ENCODE peak calls at places on chromosomes 2 and 18, in seven cellular contexts. C is left ventricle myocardium inferior; G is brain microvascular endothelial cell; Y is cardiac fibroblast; N is H1; D is aorta; M is Jurkat, Clone E6-1. H is an unnamed sample.

GRCh38 chr2:134347756-134348155 is 93.9 kb downstream of the MGAT5 start:
- DNase-seq in N (no peak), G (peak; percentile 37), D (no peak), Y (no peak), C (no peak), M (no peak), H (no peak)

GRCh38 chr2:5520352-5520996 is 171.7 kb upstream of the SOX11 start:
- DNase-seq in Y (no peak), C (peak; percentile 32), D (no peak), N (no peak), G (peak; percentile 43), M (no peak), H (no peak)

GRCh38 chr2:44949329-44950151 is 8.0 kb downstream of the SIX3 start:
- DNase-seq in N (no peak), D (peak; percentile 48), M (no peak), C (no peak), Y (peak; percentile 65), G (peak; percentile 39), H (no peak)

GRCh38 chr2:27958711-27959378 is 68.3 kb downstream of the BABAM2 start:
- DNase-seq in G (no peak), M (no peak), N (no peak), C (no peak), Y (peak; percentile 16), D (no peak), H (no peak)

GRCh38 chr2:72913531-72914225 is 3.6 kb upstream of the EMX1 start:
- DNase-seq in Y (no peak), N (no peak), D (no peak), M (no peak), G (no peak), C (no peak), H (no peak)

GRCh38 chr2:200383380-200384110 is 77.1 kb downstream of the SPATS2L start:
- DNase-seq in G (no peak), N (no peak), Y (peak; percentile 74), D (no peak), M (peak; percentile 55), C (no peak), H (peak; percentile 36)

GRCh38 chr2:159873136-159873728 is 75.2 kb upstream of the CD302 start:
- DNase-seq in Y (no peak), G (no peak), C (no peak), N (no peak), D (peak; percentile 44), M (no peak), H (no peak)

GRCh38 chr2:9336209-9336533 is 87.2 kb downstream of the ITGB1BP1 start:
- DNase-seq in Y (peak; percentile 40), C (no peak), N (no peak), M (peak; percentile 75), D (no peak), G (peak; percentile 55), H (no peak)

GRCh38 chr2:10620481-10620880 is 69.3 kb downstream of the NOL10 start:
- DNase-seq in C (no peak), Y (peak; percentile 50), D (no peak), M (peak; percentile 81), G (peak; percentile 50), N (no peak), H (no peak)

GRCh38 chr2:202327887-202328286 is 48.2 kb upstream of the BMPR2 start:
- DNase-seq in Y (peak; percentile 46), C (no peak), N (no peak), G (no peak), D (no peak), M (no peak), H (no peak)

GRCh38 chr2:74212702-74213410 is 14.4 kb downstream of the MTHFD2 start:
- DNase-seq in C (no peak), G (no peak), M (no peak), N (no peak), Y (no peak), D (no peak), H (no peak)

GRCh38 chr2:74221091-74221490 is 22.7 kb downstream of the MTHFD2 start:
- DNase-seq in Y (no peak), N (no peak), M (no peak), C (no peak), D (no peak), G (no peak), H (no peak)

GRCh38 chr2:74219846-74220486 is 21.6 kb downstream of the MTHFD2 start:
- DNase-seq in D (no peak), M (no peak), Y (no peak), C (no peak), N (no peak), G (no peak), H (no peak)

GRCh38 chr2:74221604-74222299 is 23.3 kb downstream of the MTHFD2 start:
- DNase-seq in G (no peak), M (no peak), Y (no peak), N (no peak), C (no peak), D (no peak), H (no peak)

DNA sequence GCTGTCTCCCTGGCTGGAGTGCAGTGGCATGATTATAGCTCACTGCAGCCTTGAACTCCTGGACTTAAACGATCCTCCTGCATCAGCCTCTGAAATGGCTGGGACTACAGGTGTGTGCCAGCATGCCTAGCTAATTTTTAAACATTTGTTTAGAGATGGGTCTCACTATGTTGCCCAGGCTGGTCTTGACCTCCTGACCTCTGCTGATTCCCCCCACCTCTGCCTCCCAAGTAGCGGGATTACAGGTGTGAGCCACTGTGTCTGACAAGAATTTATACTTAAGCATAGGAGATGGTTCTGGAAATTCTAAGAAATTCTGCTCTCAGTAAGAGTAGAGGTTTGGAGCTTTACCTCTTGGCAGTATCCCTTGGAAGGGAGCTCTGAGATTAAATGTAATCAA is 18.2 kb downstream of the MTHFD2 start:
- DNase-seq in M (no peak), N (no peak), G (no peak), D (no peak), C (no peak), Y (no peak), H (no peak)
- H3K4me3 ChIP-seq in M (no peak overlapping the region), N (no peak overlapping the region), G (no peak overlapping the region), D (no peak overlapping the region), C (no peak overlapping the region), Y (no peak overlapping the region), H (no peak overlapping the region)

GRCh38 chr18:44341759-44342158 is 338.9 kb upstream of the SETBP1 start:
- DNase-seq in N (no peak), D (no peak), G (no peak), C (no peak), Y (no peak), M (no peak), H (no peak)
- H3K4me3 ChIP-seq in N (no peak overlapping the region), D (no peak overlapping the region), G (no peak overlapping the region), C (no peak overlapping the region), Y (no peak overlapping the region), M (no peak overlapping the region), H (no peak overlapping the region)

GRCh38 chr2:188333751-188334524 is 42.3 kb downstream of the GULP1 start:
- DNase-seq in D (no peak), G (no peak), Y (peak; percentile 16), C (peak; percentile 26), M (no peak), N (no peak), H (no peak)
- H3K4me3 ChIP-seq in D (no peak overlapping the region), G (no peak overlapping the region), Y (no peak overlapping the region), C (peak overlapping the region; percentile 31), M (no peak overlapping the region), N (no peak overlapping the region), H (no peak overlapping the region)

DNA sequence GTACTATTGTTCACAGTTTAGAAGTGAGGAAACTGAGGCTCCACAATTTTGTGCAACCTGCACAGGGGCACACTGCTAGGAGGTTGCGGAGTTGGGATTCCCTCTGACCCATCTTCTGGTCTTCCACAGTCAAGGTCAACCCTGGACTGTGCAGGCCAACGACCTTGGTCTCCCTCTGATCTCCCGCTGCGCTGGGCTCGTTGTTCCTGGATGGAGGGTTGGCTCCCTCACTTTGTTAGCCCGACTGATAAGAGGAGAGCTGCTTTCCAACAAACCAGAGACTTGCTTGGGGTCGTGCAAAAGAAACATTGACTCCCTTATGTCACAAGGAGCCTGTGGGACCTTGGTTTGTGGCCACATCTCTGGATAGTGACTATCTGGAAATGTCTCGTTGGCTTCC is 187.6 kb downstream of the MYCN start:
- DNase-seq in D (no peak), G (no peak), Y (no peak), C (no peak), M (no peak), N (no peak), H (no peak)
- H3K4me3 ChIP-seq in D (no peak overlapping the region), G (no peak overlapping the region), Y (no peak overlapping the region), C (no peak overlapping the region), M (no peak overlapping the region), N (no peak overlapping the region), H (no peak overlapping the region)

GRCh38 chr2:169735623-169736022 is 2.0 kb downstream of the KLHL23 start:
- DNase-seq in G (no peak), Y (no peak), D (no peak), M (no peak), C (no peak), N (no peak), H (no peak)
- H3K4me3 ChIP-seq in G (no peak overlapping the region), Y (no peak overlapping the region), D (peak overlapping the region; percentile 16), M (no peak overlapping the region), C (peak overlapping the region; percentile 78), N (peak overlapping the region; percentile 100), H (no peak overlapping the region)

GRCh38 chr18:12837747-12838146 is 46.3 kb downstream of the PTPN2 start:
- DNase-seq in G (no peak), N (no peak), M (no peak), C (no peak), D (no peak), Y (peak; percentile 77), H (no peak)
- H3K4me3 ChIP-seq in G (no peak overlapping the region), N (no peak overlapping the region), M (no peak overlapping the region), C (no peak overlapping the region), D (no peak overlapping the region), Y (no peak overlapping the region), H (no peak overlapping the region)

DNA sequence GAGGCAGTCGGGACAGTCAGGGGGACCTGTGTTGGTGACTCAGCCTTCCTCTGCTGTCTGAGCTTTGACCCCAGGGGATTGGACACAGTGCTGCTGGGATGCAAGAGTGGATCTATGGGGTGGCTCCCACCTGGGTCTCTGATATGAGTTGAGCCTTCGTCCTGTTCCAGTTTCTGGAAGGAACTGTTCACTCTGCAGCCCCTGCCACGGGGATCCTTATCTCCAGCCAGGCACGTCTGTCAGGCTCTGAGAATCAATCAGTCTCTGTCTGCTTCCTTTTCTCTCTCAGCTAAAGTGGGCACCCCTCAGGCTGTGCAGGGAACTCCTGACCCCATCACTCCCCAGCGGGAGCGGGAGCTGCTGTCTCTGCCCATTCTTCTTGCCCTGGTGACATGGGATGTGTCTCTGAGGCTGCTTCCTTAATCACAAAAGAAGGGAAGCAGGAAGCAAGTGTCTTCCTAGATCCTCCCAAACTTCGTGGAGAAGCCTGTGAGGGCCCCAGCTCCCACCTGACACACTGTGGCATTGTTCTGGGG is 51.7 kb downstream of the ARHGAP28 start:
- DNase-seq in N (no peak), Y (no peak), M (no peak), D (no peak), C (no peak), G (peak; percentile 16), H (no peak)
- H3K4me3 ChIP-seq in N (no peak overlapping the region), Y (no peak overlapping the region), M (no peak overlapping the region), D (no peak overlapping the region), C (no peak overlapping the region), G (no peak overlapping the region), H (no peak overlapping the region)

GRCh38 chr2:231397011-231397927 is 1.8 kb downstream of the B3GNT7 start:
- DNase-seq in D (peak; percentile 13), M (no peak), Y (no peak), C (peak; percentile 1), G (no peak), N (no peak), H (no peak)
- H3K4me3 ChIP-seq in D (no peak overlapping the region), M (no peak overlapping the region), Y (no peak overlapping the region), C (peak overlapping the region; percentile 68), G (no peak overlapping the region), N (peak overlapping the region; percentile 74), H (no peak overlapping the region)